ENCODE peak calls at places on chromosome 1, in eight cellular contexts. D is cardiac muscle cell; X is RWPE1; W is CD4-positive, alpha-beta memory T cell; C is iPS DF 6.9; E is osteoblast; N is neuronal stem cell; O is HCT116. B is an unnamed sample.

GRCh38 chr1:70930062-70930461 is 117.6 kb downstream of the PTGER3 start:
- DNase-seq in E (no peak), C (no peak), W (no peak), O (no peak), D (no peak), N (no peak), X (no peak), B (no peak)

GRCh38 chr1:108877858-108878257 is 1.1 kb downstream of the GPSM2 start:
- DNase-seq in D (peak), C (no peak), X (no peak), O (no peak), E (peak), N (no peak), W (no peak), B (no peak)

GRCh38 chr1:144551543-144552424 is 40.9 kb upstream of the PPIAL4F start:
- DNase-seq in E (peak), O (peak), N (peak), C (peak), X (no peak), W (peak), D (peak), B (peak)

GRCh38 chr1:46937270-46937669 is 4.0 kb downstream of the CYP4A11 start:
- DNase-seq in O (no peak), C (no peak), N (no peak), E (no peak), W (no peak), X (no peak), D (peak), B (no peak)

GRCh38 chr1:54569339-54569738 is 21.3 kb downstream of the ACOT11 start:
- DNase-seq in D (no peak), X (no peak), E (peak), O (no peak), W (no peak), N (no peak), C (no peak), B (no peak)

GRCh38 chr1:115118596-115118995 is 29.3 kb upstream of the TSPAN2 start:
- DNase-seq in C (no peak), N (no peak), X (no peak), D (no peak), W (no peak), E (no peak), O (no peak), B (no peak)

GRCh38 chr1:54069792-54070548 is 16.6 kb downstream of the TCEANC2 start:
- DNase-seq in D (peak), W (peak), X (peak), E (peak), O (peak), C (no peak), N (peak), B (no peak)

GRCh38 chr1:41673355-41673754 is 188.9 kb upstream of the EDN2 start:
- DNase-seq in D (no peak), E (no peak), X (no peak), W (peak), C (no peak), O (no peak), N (no peak), B (no peak)

GRCh38 chr1:154104433-154105082 is 50.3 kb downstream of the NUP210L start:
- DNase-seq in C (peak), E (no peak), N (no peak), O (no peak), D (no peak), W (no peak), X (no peak), B (no peak)

GRCh38 chr1:50251592-50252165 is 143.0 kb downstream of the ELAVL4 start:
- DNase-seq in C (no peak), W (no peak), X (no peak), O (no peak), N (peak), E (no peak), D (no peak), B (no peak)

GRCh38 chr1:181768216-181768929 is 285.1 kb downstream of the CACNA1E start:
- DNase-seq in N (no peak), E (no peak), O (no peak), C (no peak), W (no peak), X (peak), D (no peak), B (peak)
- H3K27ac ChIP-seq in N (no peak), E (no peak), O (no peak), C (no peak), W (no peak), X (no peak), D (no peak), B (peak)

DNA sequence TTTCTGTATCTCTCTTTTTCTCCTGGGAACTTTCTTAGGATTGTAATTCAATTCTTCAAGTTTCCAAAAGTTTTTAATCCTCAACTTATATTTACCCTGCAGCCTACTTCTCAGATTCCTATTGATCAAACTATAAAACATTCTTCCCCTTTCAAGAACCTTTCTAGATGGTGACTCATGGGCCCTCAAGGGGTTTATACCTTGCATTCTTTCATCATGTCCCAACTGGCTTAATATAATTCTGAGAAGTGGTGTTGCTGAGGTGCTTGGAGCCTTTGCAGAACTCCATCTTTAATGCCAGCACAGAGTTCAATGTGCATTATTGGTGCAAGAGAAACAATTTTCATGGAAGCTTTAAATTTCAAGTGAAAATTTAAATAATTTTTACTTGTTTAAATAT is 273.4 kb downstream of the VAV3 start:
- DNase-seq in X (peak), O (no peak), W (no peak), D (no peak), C (no peak), N (no peak), E (no peak), B (peak)
- H3K27ac ChIP-seq in X (no peak), O (no peak), W (no peak), D (no peak), C (no peak), N (no peak), E (no peak), B (no peak)

DNA sequence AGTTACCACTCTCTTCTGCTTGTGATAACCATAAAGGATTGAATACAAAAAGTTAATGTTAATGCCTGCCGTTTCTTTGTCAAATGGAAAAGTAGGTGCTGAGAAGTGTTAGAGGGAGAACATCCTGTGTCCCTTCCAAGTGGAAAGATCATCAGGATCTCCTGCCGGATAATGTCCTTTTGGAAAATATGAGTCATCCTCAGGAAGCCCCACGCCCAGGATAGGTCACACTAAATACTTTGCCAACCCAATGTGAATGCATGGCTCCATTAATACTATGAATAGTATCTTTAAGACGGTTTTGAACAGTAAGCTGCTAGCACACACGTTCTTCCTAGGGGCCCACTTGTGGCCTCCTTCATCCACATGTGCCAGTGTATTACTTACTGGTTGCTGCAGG is 279.5 kb downstream of the ZNF326 start:
- DNase-seq in E (no peak), W (no peak), X (no peak), O (peak), D (no peak), N (no peak), C (no peak), B (no peak)
- H3K27ac ChIP-seq in E (no peak), W (no peak), X (no peak), O (no peak), D (no peak), N (no peak), C (no peak), B (no peak)

GRCh38 chr1:58754683-58755467 is 29.0 kb downstream of the JUN start:
- DNase-seq in X (no peak), C (no peak), E (no peak), N (no peak), D (no peak), O (no peak), W (peak), B (no peak)
- H3K27ac ChIP-seq in X (peak), C (no peak), E (peak), N (no peak), D (no peak), O (peak), W (peak), B (peak)

GRCh38 chr1:213573648-213574009 is 414.1 kb upstream of the PROX1 start:
- DNase-seq in O (no peak), D (no peak), E (no peak), C (no peak), X (no peak), N (no peak), W (no peak), B (no peak)
- H3K27ac ChIP-seq in O (no peak), D (no peak), E (no peak), C (no peak), X (no peak), N (no peak), W (no peak), B (no peak)